ENCODE peak calls at places on chromosomes 5 and 9, in nine cellular contexts. Y is myocyte, J is mesendoderm, Z is NCI-H1105, W is iPS-NIHi11, F is germinal center, P is GM12864, A is anterior cingulate cortex, T is HCEC 1CT. L is an unnamed sample.

GRCh38 chr9:131290039-131290766 is 680 bp downstream of the PLPP7 start:
- DNase-seq in Y (peak), T (no peak), Z (no peak), P (no peak), F (no peak), W (no peak), J (no peak), A (no peak), L (no peak)

GRCh38 chr5:145658435-145658834 is 176.7 kb downstream of the PRELID2 start:
- DNase-seq in Z (no peak), P (no peak), W (no peak), Y (no peak), J (peak), A (no peak), F (no peak), T (no peak), L (no peak)

GRCh38 chr5:116097301-116097700 is 12.5 kb downstream of the COMMD10 start:
- DNase-seq in J (no peak), P (no peak), Y (no peak), Z (no peak), W (no peak), A (no peak), T (no peak), F (no peak), L (no peak)

GRCh38 chr5:3394046-3394597 is 201.5 kb upstream of the IRX1 start:
- DNase-seq in F (no peak), J (no peak), Z (peak), A (no peak), W (no peak), T (no peak), Y (no peak), P (no peak), L (no peak)

GRCh38 chr9:125538092-125538473 is 168.9 kb downstream of the MAPKAP1 start:
- DNase-seq in J (no peak), A (no peak), F (no peak), P (no peak), Z (peak), T (peak), W (no peak), Y (peak), L (peak)

GRCh38 chr5:168471785-168472184 is 14.5 kb upstream of the RARS1 start:
- DNase-seq in W (no peak), F (no peak), Z (no peak), Y (no peak), P (no peak), T (peak), A (no peak), J (no peak), L (no peak)

GRCh38 chr5:171571663-171572062 is 152.2 kb downstream of the FGF18 start:
- DNase-seq in J (no peak), P (no peak), Z (no peak), F (no peak), W (no peak), A (no peak), T (peak), Y (peak), L (no peak)

GRCh38 chr5:18270635-18271338 is 636.5 kb downstream of the TAF11L14 start:
- DNase-seq in T (no peak), W (no peak), Z (no peak), F (no peak), P (no peak), Y (no peak), J (no peak), A (no peak), L (no peak)

GRCh38 chr5:142976861-142977260 is 206.7 kb downstream of the ARHGAP26 start:
- DNase-seq in A (no peak), T (peak), W (no peak), Y (peak), J (no peak), P (no peak), F (no peak), Z (no peak), L (no peak)

GRCh38 chr5:142637871-142638270 is 48.0 kb downstream of the FGF1 start:
- DNase-seq in F (no peak), J (no peak), A (no peak), T (no peak), W (no peak), Y (peak), P (no peak), Z (no peak), L (no peak)

GRCh38 chr5:32223972-32224608 is 50.0 kb upstream of the GOLPH3 start:
- DNase-seq in W (peak), J (peak), A (no peak), Y (peak), F (no peak), T (peak), Z (no peak), P (no peak), L (no peak)

GRCh38 chr9:4297795-4298254 is 2.0 kb downstream of the GLIS3 start:
- DNase-seq in Y (peak), A (peak), Z (peak), F (peak), P (no peak), J (peak), T (peak), W (peak), L (peak)

GRCh38 chr5:67264056-67264455 is 67.5 kb upstream of the CD180 start:
- DNase-seq in Y (no peak), P (no peak), Z (no peak), F (no peak), A (no peak), T (no peak), J (no peak), W (no peak), L (no peak)

GRCh38 chr9:137482094-137482781 is 23.1 kb upstream of the NSMF start:
- DNase-seq in T (peak), P (no peak), W (no peak), J (no peak), Y (peak), F (no peak), A (peak), Z (no peak), L (peak)

GRCh38 chr9:107389617-107390071 is 99.9 kb downstream of the KLF4 start:
- DNase-seq in Y (no peak), Z (no peak), P (no peak), T (peak), F (no peak), A (no peak), W (no peak), J (no peak), L (no peak)

GRCh38 chr9:13524245-13524644 is 244.8 kb upstream of the MPDZ start:
- DNase-seq in P (no peak), F (no peak), J (peak), W (no peak), Z (no peak), A (no peak), Y (no peak), T (no peak), L (no peak)

GRCh38 chr9:119047513-119047912 is 321.7 kb downstream of the BRINP1 start:
- DNase-seq in W (no peak), F (no peak), J (no peak), A (no peak), P (no peak), T (no peak), Y (peak), Z (no peak), L (no peak)

GRCh38 chr5:179293276-179293675 is 52.0 kb downstream of the ADAMTS2 start:
- DNase-seq in Y (no peak), F (no peak), P (no peak), W (no peak), Z (no peak), T (no peak), J (no peak), A (no peak), L (no peak)

GRCh38 chr5:14178671-14179211 is 35.6 kb downstream of the TRIO start:
- DNase-seq in Y (peak), J (peak), Z (no peak), F (no peak), W (peak), P (no peak), T (peak), A (no peak), L (no peak)

L was measured in pancreas.